ENCODE peak calls at places on chromosome 10, in six cellular contexts. B, D, F, M, N and O are unnamed samples.

GRCh38 chr10:51867956-51868355 is 168.6 kb upstream of the CSTF2T start:
- DNase-seq in B (no peak), D (no peak), F (no peak), M (no peak), N (no peak), O (no peak)

GRCh38 chr10:110216942-110217341 is 9.5 kb downstream of the MXI1 start:
- DNase-seq in B (no peak), D (no peak), F (no peak), M (no peak), N (no peak), O (no peak)

GRCh38 chr10:112991888-112992491 is 41.9 kb downstream of the TCF7L2 start:
- DNase-seq in B (no peak), D (no peak), F (peak), M (no peak), N (no peak), O (no peak)

GRCh38 chr10:86227501-86228258 is 138.9 kb downstream of the GRID1 start:
- DNase-seq in B (no peak), D (no peak), F (no peak), M (no peak), N (no peak), O (no peak)

GRCh38 chr10:29392376-29393021 is 103.6 kb downstream of the LYZL1 start:
- DNase-seq in B (no peak), D (peak), F (peak), M (peak), N (no peak), O (peak)

GRCh38 chr10:67802767-67803538 is 35.0 kb downstream of the DNAJC12 start:
- DNase-seq in B (no peak), D (no peak), F (peak), M (no peak), N (no peak), O (no peak)

GRCh38 chr10:107232013-107232412 is 67.5 kb upstream of the SORCS1 start:
- DNase-seq in B (no peak), D (no peak), F (no peak), M (no peak), N (no peak), O (no peak)

GRCh38 chr10:107081644-107082043 is 82.9 kb downstream of the SORCS1 start:
- DNase-seq in B (peak), D (no peak), F (no peak), M (no peak), N (no peak), O (no peak)

GRCh38 chr10:103618575-103619423 is 125.3 kb downstream of the NEURL1 start:
- DNase-seq in B (no peak), D (no peak), F (no peak), M (peak), N (no peak), O (no peak)

GRCh38 chr10:125684583-125684982 is 1.6 kb upstream of the TEX36 start:
- DNase-seq in B (no peak), D (no peak), F (no peak), M (no peak), N (no peak), O (no peak)

GRCh38 chr10:93913706-93914105 is 19.9 kb downstream of the SLC35G1 start:
- DNase-seq in B (no peak), D (no peak), F (no peak), M (no peak), N (no peak), O (no peak)

GRCh38 chr10:122126763-122127659 is 138.0 kb downstream of the TACC2 start:
- DNase-seq in B (no peak), D (no peak), F (peak), M (no peak), N (no peak), O (no peak)

GRCh38 chr10:102628451-102628911 is 15.8 kb upstream of the TRIM8 start:
- DNase-seq in B (no peak), D (no peak), F (no peak), M (no peak), N (no peak), O (no peak)

GRCh38 chr10:94361161-94361794 is 1.5 kb downstream of the NOC3L start:
- DNase-seq in B (peak), D (no peak), F (peak), M (no peak), N (no peak), O (no peak)

GRCh38 chr10:46106410-46107255 is 60.6 kb upstream of the MSMB start:
- DNase-seq in B (no peak), D (peak), F (peak), M (peak), N (no peak), O (no peak)

GRCh38 chr10:111030042-111030750 is 46.6 kb upstream of the ADRA2A start:
- DNase-seq in B (peak), D (no peak), F (no peak), M (no peak), N (no peak), O (no peak)

GRCh38 chr10:75403144-75404022 is 1.8 kb upstream of the ZNF503 start:
- DNase-seq in B (no peak), D (peak), F (peak), M (no peak), N (no peak), O (no peak)

GRCh38 chr10:52864459-52865106 is 92.0 kb upstream of the MBL2 start:
- DNase-seq in B (no peak), D (no peak), F (peak), M (no peak), N (no peak), O (no peak)

GRCh38 chr10:47206449-47207279 is 93.3 kb upstream of the GDF10 start:
- DNase-seq in B (no peak), D (no peak), F (no peak), M (no peak), N (no peak), O (no peak)

GRCh38 chr10:24993237-24993958 is 22.6 kb downstream of the ENKUR start:
- DNase-seq in B (no peak), D (no peak), F (no peak), M (no peak), N (no peak), O (no peak)

GRCh38 chr10:6590100-6590499 is 10.0 kb upstream of the PRKCQ start:
- DNase-seq in B (no peak), D (no peak), F (no peak), M (no peak), N (no peak), O (no peak)

GRCh38 chr10:75140246-75140645 is 28.8 kb downstream of the SAMD8 start:
- DNase-seq in B (no peak), D (no peak), F (no peak), M (no peak), N (no peak), O (no peak)

GRCh38 chr10:101569838-101570763 is 18.0 kb downstream of the POLL start:
- DNase-seq in B (peak), D (peak), F (peak), M (peak), N (peak), O (peak)
- TF ChIP-seq POLR2A in B (no peak), D (no peak), F (no peak), M (no peak), N (no peak), O (no peak)

DNA sequence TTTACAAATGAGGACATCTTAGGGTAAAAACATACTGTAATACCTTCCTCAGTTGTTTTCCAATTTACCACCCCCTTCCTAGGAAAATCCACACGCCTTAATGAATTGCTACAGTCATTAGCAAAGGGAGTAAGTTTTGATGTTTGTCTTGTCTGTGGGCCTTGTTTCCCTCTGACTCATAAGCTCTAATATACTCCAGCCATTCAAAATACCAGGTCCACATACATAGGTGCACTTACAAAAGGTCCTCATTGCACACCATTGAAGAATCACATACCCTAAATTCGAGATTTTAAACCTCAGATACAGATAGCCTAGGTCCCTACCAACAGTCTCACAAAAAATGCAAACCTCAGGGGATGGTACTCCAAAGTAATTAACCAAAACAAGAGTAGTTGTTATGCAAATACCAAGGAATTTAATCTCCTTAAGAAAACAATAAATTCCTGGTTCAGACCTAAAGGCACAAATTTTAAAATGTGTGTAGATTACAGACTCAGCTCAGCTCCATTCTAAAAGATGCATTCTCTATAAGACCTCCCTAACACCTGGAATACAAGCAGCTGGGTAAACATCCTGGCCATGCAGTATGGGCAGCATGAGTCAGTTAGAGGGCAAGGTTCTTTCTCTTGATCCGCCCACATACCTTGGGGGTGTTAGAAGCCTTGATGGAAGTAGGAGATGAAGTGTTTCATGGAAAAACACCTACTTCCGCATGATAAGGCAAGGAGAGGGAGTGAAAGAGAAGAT is 3.0 kb upstream of the LIPK start:
- DNase-seq in B (no peak), D (no peak), F (peak), M (no peak), N (no peak), O (no peak)
- TF ChIP-seq POLR2AphosphoS5 in B (no peak), D (peak), F (no peak), M (no peak), N (no peak), O (no peak)

DNA sequence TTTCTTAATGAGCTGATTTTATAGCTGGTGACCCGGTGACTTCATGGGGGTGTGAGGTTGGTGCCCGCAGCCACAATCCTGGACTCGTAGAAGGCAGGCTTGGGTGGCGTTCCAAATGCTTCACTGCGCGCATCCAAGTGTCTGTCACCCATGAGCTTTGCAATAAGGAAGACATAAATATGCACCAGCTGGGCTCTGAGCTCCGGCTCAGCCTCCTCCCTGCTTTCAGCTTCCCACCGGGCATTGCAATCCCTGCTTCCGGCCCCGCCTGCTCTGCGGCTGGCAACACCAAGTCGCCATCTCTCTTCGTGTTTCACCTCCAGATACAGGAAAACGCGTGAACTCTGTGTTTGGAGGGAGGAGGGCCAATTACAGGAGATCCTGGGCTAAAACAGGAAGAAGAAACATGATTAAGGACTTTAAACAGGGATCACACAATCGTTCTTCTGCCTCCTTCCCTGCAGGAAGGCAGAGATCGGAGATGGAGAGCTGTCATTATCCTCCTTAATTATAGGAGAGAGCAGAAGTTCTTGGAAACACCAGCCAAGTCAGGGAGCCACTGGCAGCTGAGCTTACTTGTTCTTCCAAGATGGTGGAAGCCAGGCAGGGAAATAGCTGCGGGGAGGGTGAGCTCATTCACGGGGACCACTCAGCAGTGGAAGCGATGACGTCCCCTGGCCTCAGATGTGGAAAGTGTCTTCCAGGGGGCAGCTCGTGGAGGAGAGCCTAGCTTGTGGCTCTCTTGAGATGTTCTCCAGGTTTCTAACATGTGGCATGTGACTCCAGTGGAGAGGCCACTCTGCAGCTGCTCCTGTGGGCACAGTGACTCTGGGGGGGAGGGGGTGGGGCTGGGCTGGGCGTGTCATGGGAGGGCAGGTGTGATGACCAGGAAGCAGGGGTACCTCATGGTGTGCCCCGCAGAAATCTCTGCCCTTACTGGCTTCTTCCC is 134.9 kb downstream of the CAMK1D start:
- DNase-seq in B (no peak), D (no peak), F (no peak), M (no peak), N (no peak), O (no peak)
- TF ChIP-seq TAF1 in B (no peak), D (no peak), F (no peak), M (no peak), N (no peak), O (no peak)

GRCh38 chr10:16436758-16437539 is at the start of gene PTER:
- DNase-seq in B (peak), D (peak), F (peak), M (peak), N (peak), O (peak)
- TF ChIP-seq POLR2A in B (peak), D (peak), F (peak), M (peak), N (peak), O (peak)